ENCODE peak calls at places on chromosomes 1 and 21, in ten cellular contexts. M is H1, Z is mesendoderm, N is fibroblast of lung, B is astrocyte, R is K562, O is PC-3, H is PC-9, U is GM23338, C is neural progenitor cell. A is an unnamed sample. For H3K79me2, the result is how much of the 10 kb centered on the place peaks cover.

GRCh38 chr1:33170351-33171274 is 11.2 kb downstream of the TRIM62 start:
- DNase-seq in R (no peak), U (no peak), N (no peak), B (no peak), M (no peak), C (no peak), Z (no peak), H (no peak), O (peak), A (no peak)

GRCh38 chr1:43468403-43468802 is 14.7 kb upstream of the HYI start:
- DNase-seq in U (no peak), M (no peak), C (no peak), H (no peak), N (no peak), R (no peak), O (no peak), Z (no peak), B (no peak), A (no peak)

GRCh38 chr1:36722871-36723270 is 240.2 kb upstream of the CSF3R start:
- DNase-seq in U (no peak), H (no peak), C (no peak), B (no peak), R (no peak), M (no peak), Z (no peak), N (no peak), O (no peak), A (no peak)

GRCh38 chr21:26169611-26170470 is 729 bp downstream of the APP start:
- DNase-seq in U (peak), R (peak), C (peak), O (peak), Z (peak), H (peak), M (peak), N (peak), B (peak), A (no peak)

GRCh38 chr1:46117810-46118494 is 14.5 kb downstream of the PIK3R3 start:
- DNase-seq in U (no peak), R (no peak), C (no peak), Z (no peak), O (no peak), N (no peak), B (no peak), H (no peak), M (no peak), A (no peak)

GRCh38 chr1:232726048-232726779 is 79.0 kb upstream of the MAP10 start:
- DNase-seq in U (peak), N (peak), C (no peak), R (no peak), Z (peak), M (peak), O (peak), B (peak), H (peak), A (no peak)

GRCh38 chr1:51574796-51575195 is 42.1 kb upstream of the OSBPL9 start:
- DNase-seq in B (no peak), M (no peak), R (no peak), Z (no peak), U (no peak), N (no peak), H (no peak), O (no peak), C (no peak), A (no peak)

GRCh38 chr1:205578780-205579571 is 52.8 kb downstream of the ELK4 start:
- DNase-seq in N (no peak), O (peak), R (no peak), H (peak), B (no peak), C (no peak), Z (no peak), U (peak), M (no peak), A (no peak)

GRCh38 chr1:150555198-150555970 is 6.2 kb downstream of the ADAMTSL4 start:
- DNase-seq in U (no peak), O (no peak), R (no peak), M (no peak), N (no peak), C (peak), B (no peak), H (no peak), Z (no peak), A (no peak)

GRCh38 chr1:3508757-3509415 is 54.4 kb downstream of the ARHGEF16 start:
- DNase-seq in H (no peak), R (no peak), C (no peak), N (no peak), M (no peak), O (no peak), B (no peak), U (no peak), Z (no peak), A (no peak)

GRCh38 chr1:63487336-63488065 is 35.5 kb downstream of the ITGB3BP start:
- DNase-seq in O (peak), R (no peak), U (no peak), C (no peak), H (no peak), Z (no peak), N (peak), M (no peak), B (peak), A (no peak)

GRCh38 chr1:54488831-54489626 is 59.0 kb upstream of the ACOT11 start:
- DNase-seq in B (peak), H (peak), U (peak), C (peak), M (peak), N (peak), R (peak), O (peak), Z (peak), A (peak)

GRCh38 chr1:177092001-177092400 is 72.5 kb downstream of the ASTN1 start:
- DNase-seq in H (no peak), B (no peak), O (no peak), C (no peak), Z (no peak), M (no peak), N (peak), U (no peak), R (no peak), A (no peak)

GRCh38 chr1:34758751-34759150 is 789 bp upstream of the GJB4 start:
- DNase-seq in U (no peak), M (no peak), B (no peak), H (no peak), R (no peak), N (no peak), O (peak), C (no peak), Z (no peak), A (no peak)

GRCh38 chr1:202625416-202626360 is 84.6 kb downstream of the SYT2 start:
- DNase-seq in Z (peak), H (no peak), R (peak), N (peak), C (peak), M (peak), B (peak), U (peak), O (peak), A (peak)

GRCh38 chr1:8025671-8026144 is 401 bp downstream of the ERRFI1 start:
- DNase-seq in B (no peak), O (no peak), M (peak), Z (no peak), H (no peak), R (peak), N (peak), C (no peak), U (no peak), A (no peak)

GRCh38 chr1:41695118-41695517 is 210.6 kb upstream of the EDN2 start:
- DNase-seq in N (no peak), M (no peak), B (no peak), Z (no peak), H (no peak), U (no peak), C (no peak), R (no peak), O (no peak), A (no peak)

GRCh38 chr1:226656601-226657277 is 82.3 kb downstream of the ITPKB start:
- DNase-seq in H (no peak), B (peak), C (no peak), N (peak), R (no peak), O (peak), Z (no peak), U (no peak), M (no peak), A (peak)

GRCh38 chr1:22332795-22333499 is 118.7 kb upstream of the ZBTB40 start:
- DNase-seq in O (peak), N (no peak), B (no peak), M (no peak), H (peak), C (no peak), U (no peak), R (peak), Z (peak), A (no peak)

GRCh38 chr1:221470000-221470698 is 271.7 kb downstream of the DUSP10 start:
- DNase-seq in B (no peak), N (no peak), H (peak), U (no peak), R (no peak), Z (peak), C (no peak), O (no peak), M (no peak), A (no peak)

GRCh38 chr1:9275567-9276034 is 17.1 kb upstream of the SPSB1 start:
- DNase-seq in B (peak), R (peak), N (peak), M (no peak), Z (peak), O (peak), U (no peak), C (no peak), H (peak), A (peak)

GRCh38 chr1:9397984-9398526 is 105.4 kb downstream of the SPSB1 start:
- DNase-seq in N (peak), Z (no peak), M (no peak), U (no peak), B (peak), H (no peak), C (no peak), O (no peak), R (no peak), A (no peak)

GRCh38 chr1:203663294-203663693 is 36.7 kb downstream of the ATP2B4 start:
- DNase-seq in R (no peak), O (peak), N (peak), M (no peak), B (peak), H (peak), U (no peak), C (no peak), Z (no peak), A (no peak)

GRCh38 chr21:31509108-31510017 is 150.1 kb upstream of the SOD1 start:
- DNase-seq in O (peak), B (peak), R (peak), C (peak), U (peak), M (peak), Z (peak), H (peak), N (peak), A (peak)

GRCh38 chr1:180156201-180156600 is 1.5 kb downstream of the QSOX1 start:
- DNase-seq in M (no peak), H (no peak), O (no peak), R (no peak), U (no peak), Z (no peak), N (no peak), B (no peak), C (no peak), A (peak)

GRCh38 chr1:200401263-200401662 is 8.6 kb downstream of the ZNF281 start:
- DNase-seq in N (no peak), R (no peak), C (no peak), U (no peak), Z (no peak), M (no peak), B (no peak), O (no peak), H (no peak), A (no peak)

GRCh38 chr1:76291737-76292136 is 217.2 kb downstream of the ST6GALNAC3 start:
- DNase-seq in H (no peak), O (no peak), R (no peak), Z (no peak), B (no peak), N (no peak), C (no peak), U (no peak), M (no peak), A (no peak)

GRCh38 chr1:224737353-224737727 is 121.2 kb downstream of the CNIH3 start:
- DNase-seq in H (no peak), Z (no peak), C (no peak), M (no peak), O (no peak), R (no peak), B (no peak), U (no peak), N (no peak), A (no peak)

GRCh38 chr1:162349635-162350330 is 26.9 kb downstream of the SPATA46 start:
- DNase-seq in Z (peak), C (no peak), B (peak), R (peak), H (peak), U (no peak), O (peak), N (peak), M (no peak), A (no peak)

GRCh38 chr1:170699696-170700095 is 35.8 kb downstream of the PRRX1 start:
- DNase-seq in Z (no peak), M (no peak), C (no peak), B (no peak), R (no peak), U (no peak), N (no peak), H (no peak), O (no peak), A (no peak)
- H3K79me2 ChIP-seq in Z (under half), M (under half), C (under half), B (half or more), R (under half), U (under half), N (half or more), H (under half), O (under half), A (under half)

DNA sequence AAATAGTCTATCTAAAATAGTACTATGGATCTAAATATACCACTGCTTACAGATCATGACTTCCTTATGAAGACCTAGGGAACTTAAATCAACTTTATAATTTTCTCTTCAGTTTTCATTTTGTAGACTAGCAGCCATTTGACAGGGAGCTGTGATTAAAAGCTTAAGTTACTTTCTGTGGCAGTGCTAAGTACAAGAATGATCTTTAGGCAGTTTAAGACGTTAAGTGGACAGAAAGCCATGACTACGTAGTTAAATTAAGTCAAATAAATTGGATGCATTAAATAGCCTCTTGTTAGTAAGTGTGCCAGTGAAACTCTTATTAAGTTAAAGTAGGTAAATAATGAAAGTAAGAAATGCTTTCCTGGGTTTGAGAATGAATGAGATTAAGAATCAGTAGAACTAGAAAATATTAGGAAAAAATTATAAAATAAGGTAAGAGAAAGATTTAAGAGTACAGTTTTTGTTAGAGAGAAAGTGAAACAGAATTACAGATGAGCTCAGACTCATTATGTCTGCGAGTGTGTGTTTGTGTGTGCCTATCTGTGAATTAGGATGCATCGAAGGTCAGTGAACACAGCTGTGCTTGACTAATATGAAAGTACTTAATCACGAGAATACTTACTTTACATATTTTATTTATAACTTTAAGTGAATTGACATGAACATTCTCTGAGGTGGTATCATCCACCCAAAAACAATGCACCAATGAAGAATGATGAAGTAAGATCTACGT is 336.9 kb downstream of the KCNT2 start:
- DNase-seq in C (no peak), U (no peak), B (no peak), M (no peak), N (no peak), H (no peak), Z (no peak), O (no peak), R (no peak), A (no peak)
- H3K79me2 ChIP-seq in C (under half), U (under half), B (under half), M (under half), N (under half), H (under half), Z (under half), O (under half), R (under half), A (under half)

DNA sequence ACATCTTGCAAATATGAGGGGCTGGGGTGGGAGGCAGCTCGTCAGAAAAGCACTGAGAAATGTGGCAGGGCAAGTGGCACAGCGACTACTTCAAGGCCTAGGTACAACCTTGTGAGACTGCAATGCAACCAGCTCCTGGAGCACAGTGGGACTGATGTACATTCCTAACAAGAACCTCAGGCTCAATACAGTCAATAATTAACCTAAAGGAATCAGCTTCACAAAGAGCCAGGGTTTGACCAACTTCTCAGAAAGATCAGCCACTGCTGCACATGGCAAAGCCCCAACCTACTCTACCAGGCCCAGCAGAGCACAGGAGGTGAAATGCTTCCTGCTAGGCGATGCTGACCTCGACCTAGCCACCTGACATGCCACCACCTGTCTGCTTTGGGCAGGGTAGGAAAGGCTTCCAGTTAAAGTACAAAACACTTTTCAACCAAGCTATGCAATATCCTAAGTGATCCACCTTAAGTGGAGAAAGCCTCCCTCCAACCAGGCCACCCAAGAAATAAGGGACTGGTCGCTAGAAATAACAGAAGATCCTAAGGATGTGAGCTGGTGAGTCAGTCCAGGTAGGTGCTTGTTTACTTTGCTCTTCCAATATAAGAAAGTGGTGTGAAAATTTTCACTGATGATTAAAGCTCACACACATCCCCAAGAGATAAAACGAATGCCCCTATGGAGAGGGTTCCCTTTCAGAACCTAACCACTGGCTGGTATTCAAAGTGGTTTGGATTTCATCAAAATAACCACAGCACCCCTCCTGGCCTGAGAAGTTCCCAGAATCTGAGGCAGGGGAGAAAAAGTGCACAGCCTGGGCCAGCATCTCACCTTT is 2.1 kb downstream of the RIPK4 start:
- DNase-seq in B (no peak), Z (no peak), R (no peak), N (no peak), H (no peak), C (no peak), M (no peak), O (peak), U (no peak), A (no peak)
- H3K79me2 ChIP-seq in B (under half), Z (under half), R (under half), N (under half), H (half or more), C (under half), M (under half), O (half or more), U (under half), A (under half)

DNA sequence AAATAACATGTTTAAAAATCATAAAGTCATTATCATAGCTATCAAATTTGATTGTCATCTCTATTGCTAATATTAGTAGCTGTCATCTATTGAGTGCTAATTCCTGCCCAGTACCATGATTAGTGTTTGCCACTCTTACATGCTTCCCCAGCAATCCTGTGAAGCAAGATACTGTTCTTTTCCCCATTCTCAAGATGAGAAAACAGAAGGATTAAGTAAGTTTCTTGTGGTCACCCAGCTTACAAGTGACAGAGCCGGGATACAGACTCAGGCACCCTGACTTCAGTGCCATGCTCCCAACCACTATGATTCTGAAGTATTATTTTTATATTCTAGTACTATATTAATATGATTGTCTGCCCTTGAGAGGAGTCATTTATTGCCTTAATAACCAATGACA is 36.5 kb downstream of the LRRC8C start:
- DNase-seq in O (no peak), C (no peak), R (no peak), B (no peak), U (no peak), M (no peak), N (no peak), Z (no peak), H (no peak), A (no peak)
- H3K79me2 ChIP-seq in O (under half), C (under half), R (under half), B (under half), U (under half), M (under half), N (under half), Z (under half), H (under half), A (under half)

DNA sequence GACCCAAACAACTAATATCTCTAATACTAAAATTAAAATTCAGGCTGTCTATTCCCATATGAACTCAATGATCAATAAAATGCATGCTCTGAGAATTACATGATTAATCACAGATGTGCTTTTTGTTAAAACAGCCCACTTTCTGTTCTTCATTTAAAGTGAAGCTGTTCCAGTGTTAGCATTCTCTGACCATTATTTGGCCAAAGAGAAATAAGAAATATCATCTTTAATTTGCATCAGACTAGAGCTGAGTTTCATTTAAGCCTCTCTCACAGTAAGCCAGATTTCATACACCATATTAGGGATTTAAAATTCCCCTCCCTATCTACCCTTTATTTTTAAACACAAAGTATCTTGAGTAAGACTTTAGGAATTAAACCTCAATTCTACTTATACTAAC is 261.6 kb downstream of the TPR start:
- DNase-seq in Z (no peak), M (no peak), U (no peak), R (no peak), H (no peak), B (no peak), C (no peak), O (no peak), N (no peak), A (no peak)
- H3K79me2 ChIP-seq in Z (under half), M (under half), U (under half), R (under half), H (under half), B (under half), C (under half), O (under half), N (under half), A (under half)

GRCh38 chr1:169472759-169473158 is 13.0 kb downstream of the SLC19A2 start:
- DNase-seq in U (no peak), Z (no peak), M (no peak), B (peak), R (no peak), C (no peak), H (peak), N (peak), O (peak), A (no peak)

GRCh38 chr1:169474302-169474701 is 11.4 kb downstream of the SLC19A2 start:
- DNase-seq in C (no peak), O (no peak), H (no peak), U (no peak), N (no peak), B (no peak), Z (no peak), R (no peak), M (no peak), A (no peak)

DNA sequence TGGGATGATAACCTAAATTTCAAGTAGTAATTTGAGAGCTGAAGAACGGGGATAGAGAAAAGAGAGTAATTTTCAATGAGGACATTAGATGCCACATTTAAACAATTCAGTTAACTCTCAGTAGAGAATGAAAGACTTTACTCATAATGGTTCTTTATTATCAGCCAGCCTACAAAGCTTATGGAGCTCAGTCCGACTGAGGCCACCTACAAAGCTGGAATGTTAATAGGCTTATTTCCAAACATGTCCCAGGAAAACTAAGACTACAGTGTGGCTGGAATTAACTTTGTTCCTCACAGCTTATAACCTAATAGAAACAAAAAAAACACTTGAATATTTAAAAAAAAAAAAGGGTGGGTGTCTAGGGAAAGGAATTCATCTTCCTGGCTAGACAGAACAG is 9.9 kb downstream of the SLC19A2 start:
- DNase-seq in N (no peak), R (no peak), M (no peak), B (no peak), H (no peak), U (no peak), C (peak), O (no peak), Z (no peak), A (no peak)
- H3K79me2 ChIP-seq in N (under half), R (under half), M (under half), B (under half), H (under half), U (half or more), C (half or more), O (under half), Z (under half), A (under half)